ENCODE peak calls at places on chromosomes 4 and X, in six cellular contexts. W, P, M, D, T and S are unnamed samples.

GRCh38 chrX:129493643-129494042 is 29.6 kb downstream of the SMARCA1 start:
- DNase-seq in W (no peak), P (no peak), M (no peak), D (peak), T (no peak), S (no peak)

GRCh38 chr4:45472490-45472889 is 651.4 kb downstream of the GABRG1 start:
- DNase-seq in W (no peak), P (no peak), M (no peak), D (no peak), T (no peak), S (no peak)

GRCh38 chr4:140219567-140219966 is 65.6 kb upstream of the MAML3 start:
- DNase-seq in W (no peak), P (no peak), M (no peak), D (no peak), T (no peak), S (no peak)

GRCh38 chr4:790466-790820 is 35.5 kb downstream of the CPLX1 start:
- DNase-seq in W (no peak), P (no peak), M (no peak), D (no peak), T (no peak), S (no peak)

GRCh38 chr4:67744561-67745283 is 9.5 kb downstream of the GNRHR start:
- DNase-seq in W (no peak), P (no peak), M (no peak), D (peak), T (no peak), S (no peak)

GRCh38 chrX:47361538-47362511 is 8.6 kb upstream of the ZNF157 start:
- DNase-seq in W (no peak), P (no peak), M (peak), D (peak), T (peak), S (no peak)

GRCh38 chr4:8379771-8380170 is 60.8 kb downstream of the ACOX3 start:
- DNase-seq in W (no peak), P (no peak), M (no peak), D (no peak), T (no peak), S (no peak)

GRCh38 chrX:54551801-54552200 is 21.8 kb downstream of the GNL3L start:
- DNase-seq in W (no peak), P (no peak), M (no peak), D (no peak), T (no peak), S (no peak)

GRCh38 chr4:71130827-71131603 is 137.6 kb downstream of the DCK start:
- DNase-seq in W (no peak), P (no peak), M (peak), D (peak), T (no peak), S (no peak)

GRCh38 chr4:8915201-8916200 is 43.9 kb upstream of the HMX1 start:
- DNase-seq in W (no peak), P (no peak), M (no peak), D (no peak), T (no peak), S (no peak)

GRCh38 chr4:6696611-6697010 is 2.9 kb downstream of the S100P start:
- DNase-seq in W (no peak), P (no peak), M (no peak), D (no peak), T (no peak), S (no peak)

GRCh38 chr4:85498068-85498733 is 23.3 kb downstream of the ARHGAP24 start:
- DNase-seq in W (no peak), P (no peak), M (no peak), D (peak), T (no peak), S (no peak)

GRCh38 chr4:145839151-145839550 is 99.5 kb downstream of the ZNF827 start:
- DNase-seq in W (no peak), P (no peak), M (no peak), D (no peak), T (no peak), S (no peak)

GRCh38 chrX:22660756-22661155 is 339.0 kb upstream of the DDX53 start:
- DNase-seq in W (no peak), P (no peak), M (no peak), D (no peak), T (no peak), S (no peak)

GRCh38 chr4:126242679-126243390 is 928.1 kb downstream of the FAT4 start:
- DNase-seq in W (no peak), P (no peak), M (no peak), D (no peak), T (no peak), S (no peak)